ENCODE peak calls at places on chromosomes 11 and 22, in six cellular contexts. X is natural killer cell treated with Interleukin-12 subunit alpha and Interleukin-12 subunit beta and Interleukin-15 and Interleukin-18, amount 100 ng/mL, for 72 hours; P is posterior vena cava; F is iris pigment epithelial cell; Z is brain microvascular endothelial cell; L is NCI-H510A. A is an unnamed sample.

GRCh38 chr11:61816736-61817455 is at the start of gene FADS1:
- DNase-seq in X (peak), F (peak), L (peak), Z (peak), P (peak), A (peak)

GRCh38 chr11:2528301-2529050 is 83.7 kb downstream of the KCNQ1 start:
- DNase-seq in F (no peak), X (peak), L (no peak), P (peak), Z (no peak), A (no peak)

GRCh38 chr11:74559110-74559933 is 33.1 kb upstream of the POLD3 start:
- DNase-seq in Z (no peak), X (no peak), F (peak), P (no peak), L (no peak), A (peak)

GRCh38 chr11:33292306-33292705 is 35.1 kb downstream of the HIPK3 start:
- DNase-seq in L (no peak), P (no peak), Z (no peak), X (no peak), F (no peak), A (no peak)

GRCh38 chr22:49959782-49960158 is 802 bp upstream of the PIM3 start:
- DNase-seq in X (peak), P (no peak), F (no peak), L (no peak), Z (no peak), A (peak)

GRCh38 chr11:94732617-94733292 is 35.4 kb upstream of the AMOTL1 start:
- DNase-seq in L (no peak), P (peak), Z (peak), X (no peak), F (peak), A (no peak)

GRCh38 chr11:128879817-128880216 is 11.3 kb upstream of the KCNJ5 start:
- DNase-seq in P (peak), X (no peak), L (no peak), Z (no peak), F (no peak), A (no peak)

GRCh38 chr11:37712246-37712645 is 1114.2 kb upstream of the RAG2 start:
- DNase-seq in Z (peak), X (no peak), P (no peak), L (no peak), F (no peak), A (no peak)

GRCh38 chr11:118353084-118353710 is 6.2 kb upstream of the UBE4A start:
- DNase-seq in P (no peak), X (no peak), Z (no peak), F (peak), L (no peak), A (peak)

GRCh38 chr11:34964610-34965331 is 48.4 kb downstream of the PDHX start:
- DNase-seq in P (no peak), Z (no peak), L (no peak), F (no peak), X (no peak), A (no peak)

A was measured in renal cortical epithelial cell.